ENCODE peak calls at places on chromosomes 12 and 14, in four cellular contexts. One of them, this sample, is unnamed.

GRCh38 chr14:28294834-28295440 is 471.6 kb upstream of the FOXG1 start:
- DNase-seq in GM12878: no peak
- DNase-seq in K562: no peak
- DNase-seq in HepG2: peak; percentile 27
- DNase-seq in this sample: no peak

GRCh38 chr12:13044859-13045384 is 741 bp downstream of the FAM234B start:
- DNase-seq in GM12878: no peak
- DNase-seq in K562: no peak
- DNase-seq in HepG2: no peak
- DNase-seq in this sample: no peak

GRCh38 chr12:82436354-82436753 is 78.0 kb downstream of the METTL25 start:
- DNase-seq in GM12878: no peak
- DNase-seq in K562: no peak
- DNase-seq in HepG2: no peak
- DNase-seq in this sample: no peak

GRCh38 chr14:21852061-21852664 is 178.5 kb upstream of the OR4E1 start:
- DNase-seq in GM12878: no peak
- DNase-seq in K562: peak; percentile 4
- DNase-seq in HepG2: peak; percentile 47
- DNase-seq in this sample: peak; percentile 16

GRCh38 chr12:92784795-92785562 is 82.2 kb downstream of the PLEKHG7 start:
- DNase-seq in GM12878: peak; percentile 70
- DNase-seq in K562: peak; percentile 72
- DNase-seq in HepG2: peak; percentile 85
- DNase-seq in this sample: peak; percentile 72

GRCh38 chr12:80829767-80830166 is 108.0 kb downstream of the LIN7A start:
- DNase-seq in GM12878: no peak
- DNase-seq in K562: no peak
- DNase-seq in HepG2: no peak
- DNase-seq in this sample: no peak

GRCh38 chr12:77725611-77726010 is 105.1 kb upstream of the NAV3 start:
- DNase-seq in GM12878: no peak
- DNase-seq in K562: no peak
- DNase-seq in HepG2: no peak
- DNase-seq in this sample: no peak

GRCh38 chr12:10235761-10236631 is 23.3 kb downstream of the GABARAPL1 start:
- DNase-seq in GM12878: no peak
- DNase-seq in K562: peak; percentile 45
- DNase-seq in HepG2: peak; percentile 17
- DNase-seq in this sample: peak; percentile 31

GRCh38 chr14:79496701-79497100 is 714.6 kb downstream of the DIO2 start:
- DNase-seq in GM12878: no peak
- DNase-seq in K562: no peak
- DNase-seq in HepG2: no peak
- DNase-seq in this sample: no peak

GRCh38 chr14:23299986-23300686 is 2.5 kb downstream of the PPP1R3E start:
- DNase-seq in GM12878: no peak
- DNase-seq in K562: no peak
- DNase-seq in HepG2: no peak
- DNase-seq in this sample: no peak

GRCh38 chr12:64824500-64825142 is at the start of gene TBC1D30:
- DNase-seq in GM12878: no peak
- DNase-seq in K562: peak; percentile 18
- DNase-seq in HepG2: no peak
- DNase-seq in this sample: no peak

GRCh38 chr12:124422142-124422569 is 127.3 kb downstream of the RFLNA start:
- DNase-seq in GM12878: no peak
- DNase-seq in K562: peak; percentile 82
- DNase-seq in HepG2: no peak
- DNase-seq in this sample: no peak

GRCh38 chr12:103779410-103780092 is 61.5 kb downstream of the NT5DC3 start:
- DNase-seq in GM12878: no peak
- DNase-seq in K562: no peak
- DNase-seq in HepG2: no peak
- DNase-seq in this sample: no peak

GRCh38 chr14:21723431-21724045 is 49.9 kb upstream of the OR4E1 start:
- DNase-seq in GM12878: no peak
- DNase-seq in K562: peak; percentile 14
- DNase-seq in HepG2: peak; percentile 60
- DNase-seq in this sample: peak; percentile 32

GRCh38 chr12:132559652-132560420 is 50.5 kb downstream of the LRCOL1 start:
- DNase-seq in GM12878: no peak
- DNase-seq in K562: peak; percentile 93
- DNase-seq in HepG2: peak; percentile 6
- DNase-seq in this sample: peak; percentile 18

GRCh38 chr14:30874120-30874998 is at the start of gene COCH:
- DNase-seq in GM12878: no peak
- DNase-seq in K562: peak; percentile 82
- DNase-seq in HepG2: peak; percentile 71
- DNase-seq in this sample: peak; percentile 4

GRCh38 chr14:93033983-93034670 is 81.6 kb downstream of the ITPK1 start:
- DNase-seq in GM12878: no peak
- DNase-seq in K562: peak; percentile 52
- DNase-seq in HepG2: no peak
- DNase-seq in this sample: no peak

GRCh38 chr14:90253826-90254225 is 2.5 kb upstream of the PSMC1 start:
- DNase-seq in GM12878: no peak
- DNase-seq in K562: no peak
- DNase-seq in HepG2: no peak
- DNase-seq in this sample: no peak

GRCh38 chr14:64507376-64508156 is 3.0 kb downstream of the ZBTB1 start:
- DNase-seq in GM12878: no peak
- DNase-seq in K562: no peak
- DNase-seq in HepG2: no peak
- DNase-seq in this sample: no peak

GRCh38 chr14:69320581-69321365 is 60.8 kb downstream of the GALNT16 start:
- DNase-seq in GM12878: no peak
- DNase-seq in K562: no peak
- DNase-seq in HepG2: no peak
- DNase-seq in this sample: no peak

GRCh38 chr14:55075628-55076027 is 24.2 kb downstream of the MAPK1IP1L start:
- DNase-seq in GM12878: no peak
- DNase-seq in K562: no peak
- DNase-seq in HepG2: no peak
- DNase-seq in this sample: no peak

GRCh38 chr12:104544836-104545235 is 88.1 kb downstream of the CHST11 start:
- DNase-seq in GM12878: no peak
- DNase-seq in K562: no peak
- DNase-seq in HepG2: no peak
- DNase-seq in this sample: no peak

GRCh38 chr14:95460647-95461478 is 55.6 kb downstream of the SYNE3 start:
- DNase-seq in GM12878: no peak
- DNase-seq in K562: no peak
- DNase-seq in HepG2: no peak
- DNase-seq in this sample: peak; percentile 37

GRCh38 chr12:95204141-95204866 is 13.0 kb downstream of the FGD6 start:
- DNase-seq in GM12878: no peak
- DNase-seq in K562: peak; percentile 83
- DNase-seq in HepG2: no peak
- DNase-seq in this sample: peak; percentile 96

GRCh38 chr12:95838125-95838524 is 20.6 kb upstream of the SNRPF start:
- DNase-seq in GM12878: no peak
- DNase-seq in K562: no peak
- DNase-seq in HepG2: peak; percentile 49
- DNase-seq in this sample: no peak

GRCh38 chr14:54000341-54000811 is 43.8 kb upstream of the BMP4 start:
- DNase-seq in GM12878: no peak
- DNase-seq in K562: no peak
- DNase-seq in HepG2: no peak
- DNase-seq in this sample: no peak

GRCh38 chr14:26330982-26331381 is 266.9 kb downstream of the NOVA1 start:
- DNase-seq in GM12878: no peak
- DNase-seq in K562: no peak
- DNase-seq in HepG2: no peak
- DNase-seq in this sample: no peak

GRCh38 chr12:92034858-92035401 is 110.7 kb downstream of the BTG1 start:
- DNase-seq in GM12878: peak; percentile 99
- DNase-seq in K562: no peak
- DNase-seq in HepG2: peak; percentile 44
- DNase-seq in this sample: peak; percentile 6

GRCh38 chr14:103195828-103196615 is 72.8 kb downstream of the TNFAIP2 start:
- DNase-seq in GM12878: no peak
- DNase-seq in K562: no peak
- DNase-seq in HepG2: no peak
- DNase-seq in this sample: no peak

GRCh38 chr12:7645395-7646177 is 20.1 kb downstream of the APOBEC1 start:
- DNase-seq in GM12878: no peak
- DNase-seq in K562: peak; percentile 25
- DNase-seq in HepG2: peak; percentile 6
- DNase-seq in this sample: peak; percentile 24

GRCh38 chr12:452667-453210 is 7.0 kb upstream of the B4GALNT3 start:
- DNase-seq in GM12878: no peak
- DNase-seq in K562: peak; percentile 51
- DNase-seq in HepG2: no peak
- DNase-seq in this sample: no peak

GRCh38 chr12:21659383-21659782 is 1.7 kb upstream of the LDHB start:
- DNase-seq in GM12878: no peak
- DNase-seq in K562: peak; percentile 11
- DNase-seq in HepG2: no peak
- DNase-seq in this sample: peak; percentile 12

GRCh38 chr14:104547998-104548700 is 31.4 kb upstream of the C14orf180 start:
- DNase-seq in GM12878: no peak
- DNase-seq in K562: no peak
- DNase-seq in HepG2: no peak
- DNase-seq in this sample: no peak

GRCh38 chr14:89299587-89299986 is 117.4 kb downstream of the FOXN3 start:
- DNase-seq in GM12878: no peak
- DNase-seq in K562: no peak
- DNase-seq in HepG2: no peak
- DNase-seq in this sample: no peak

DNA sequence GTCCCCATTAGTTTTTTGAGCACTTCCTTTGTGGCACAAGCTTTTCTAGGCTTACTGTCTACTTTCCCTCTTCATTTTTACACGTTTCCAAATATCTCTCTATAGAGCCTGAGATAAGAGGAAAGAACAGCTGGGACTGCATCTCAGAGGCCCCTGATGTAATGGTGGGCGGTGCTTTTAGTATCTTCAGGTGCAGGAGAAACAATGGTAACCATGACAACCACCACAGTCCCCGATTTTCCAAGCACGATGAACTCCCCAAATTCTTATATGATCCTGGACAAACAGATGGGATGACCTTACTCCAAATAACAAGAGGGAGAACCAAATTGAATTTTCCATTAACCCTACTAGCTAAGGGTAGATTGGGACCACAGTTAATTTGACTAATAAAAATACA is 103.3 kb downstream of the AEBP2 start:
- DNase-seq in GM12878: no peak
- DNase-seq in K562: no peak
- DNase-seq in HepG2: no peak
- DNase-seq in this sample: no peak
- TF ChIP-seq POLR2A in GM12878: no peak
- TF ChIP-seq POLR2A in K562: no peak
- TF ChIP-seq POLR2A in HepG2: no peak
- TF ChIP-seq POLR2A in this sample: no peak

DNA sequence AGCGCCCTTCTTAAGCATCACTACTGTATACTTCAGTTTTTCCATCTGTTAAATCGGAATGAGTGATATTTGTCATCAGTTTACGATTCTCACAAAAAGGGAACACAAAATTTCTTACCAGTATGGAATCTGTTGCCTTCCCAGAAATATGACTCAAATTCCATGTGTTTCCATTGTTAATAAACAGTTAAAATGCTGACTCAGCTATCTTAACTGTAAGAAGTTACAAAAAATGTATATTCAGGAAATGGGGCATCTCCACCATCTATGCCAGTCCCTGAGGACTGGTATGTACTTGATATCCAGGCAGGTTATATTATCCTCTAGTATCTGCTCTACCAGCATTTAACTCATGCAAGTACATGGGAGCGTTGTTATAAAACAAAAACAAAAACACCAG is 2.4 kb upstream of the COX16 start:
- DNase-seq in GM12878: no peak
- DNase-seq in K562: no peak
- DNase-seq in HepG2: no peak
- DNase-seq in this sample: no peak
- TF ChIP-seq ZBTB33 in GM12878: no peak
- TF ChIP-seq ZBTB33 in K562: no peak
- TF ChIP-seq ZBTB33 in HepG2: no peak
- TF ChIP-seq ZBTB33 in this sample: no peak

DNA sequence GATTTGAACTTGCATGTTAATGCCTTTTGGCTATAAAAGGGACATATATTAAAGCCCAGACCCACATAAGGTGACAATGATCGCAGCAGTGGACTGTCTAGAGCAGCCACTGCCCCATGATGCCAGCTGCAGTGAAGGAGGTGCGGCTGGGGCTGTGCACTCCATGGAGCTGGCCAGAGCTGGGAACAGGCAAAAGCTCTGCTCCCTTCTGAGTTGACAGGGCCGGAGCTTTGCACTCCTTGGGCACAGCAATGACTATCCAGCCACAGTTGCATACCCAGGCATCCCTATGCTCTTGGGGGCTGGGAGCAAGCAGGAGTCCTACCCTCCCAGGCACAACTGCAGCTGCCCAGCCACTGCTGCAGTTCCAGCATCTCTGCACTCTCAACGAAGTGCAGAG is 50.2 kb downstream of the EGLN3 start:
- DNase-seq in GM12878: no peak
- DNase-seq in K562: no peak
- DNase-seq in HepG2: no peak
- DNase-seq in this sample: no peak
- TF ChIP-seq POLR2A in GM12878: no peak
- TF ChIP-seq POLR2A in K562: no peak
- TF ChIP-seq POLR2A in HepG2: no peak
- TF ChIP-seq POLR2A in this sample: no peak

DNA sequence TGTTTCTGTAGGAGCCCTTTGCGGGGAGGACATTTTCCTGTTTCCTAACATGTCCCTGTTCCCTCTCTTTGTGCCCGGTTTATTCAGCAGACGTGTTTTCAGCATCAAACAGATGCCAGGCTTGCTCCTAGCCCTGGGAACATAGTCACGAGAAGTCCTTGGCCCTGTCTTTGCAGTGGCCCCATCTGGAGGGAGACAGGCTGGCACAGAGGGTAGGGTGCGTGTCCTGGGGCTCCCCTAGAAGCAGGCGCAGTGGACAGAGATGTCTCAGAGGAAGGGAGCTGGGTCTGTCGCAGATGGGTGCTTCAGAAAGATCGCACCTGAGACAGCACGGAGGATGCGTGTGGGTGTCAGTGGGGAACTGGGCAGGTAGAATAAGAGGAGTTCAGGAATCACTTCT is 75.0 kb upstream of the DYNC1H1 start:
- DNase-seq in GM12878: no peak
- DNase-seq in K562: no peak
- DNase-seq in HepG2: no peak
- DNase-seq in this sample: no peak
- TF ChIP-seq ZBTB33 in GM12878: no peak
- TF ChIP-seq ZBTB33 in K562: no peak
- TF ChIP-seq ZBTB33 in HepG2: no peak
- TF ChIP-seq ZBTB33 in this sample: no peak

GRCh38 chr12:6582196-6582595 is 14.1 kb upstream of the NOP2 start:
- DNase-seq in GM12878: no peak
- DNase-seq in K562: no peak
- DNase-seq in HepG2: no peak
- DNase-seq in this sample: no peak
- TF ChIP-seq POLR2A in GM12878: no peak
- TF ChIP-seq POLR2A in K562: no peak
- TF ChIP-seq POLR2A in HepG2: no peak
- TF ChIP-seq POLR2A in this sample: no peak